ENCODE peak calls at places on chromosomes 13 and 19, in five cellular contexts. One of them, this sample, is unnamed.

GRCh38 chr13:71021810-71022422 is 845.1 kb downstream of the DACH1 start:
- DNase-seq in brain pericyte: no peak
- DNase-seq in naive B cell: peak
- DNase-seq in epithelial cell of esophagus: no peak
- DNase-seq in cerebellar nuclear complex: no peak
- DNase-seq in this sample: no peak

GRCh38 chr13:54536112-54536511 is 1507.5 kb downstream of the OLFM4 start:
- DNase-seq in cerebellar nuclear complex: no peak
- DNase-seq in brain pericyte: no peak
- DNase-seq in naive B cell: no peak
- DNase-seq in epithelial cell of esophagus: peak
- DNase-seq in this sample: no peak

GRCh38 chr19:2385053-2385721 is 25.1 kb downstream of the TMPRSS9 start:
- DNase-seq in naive B cell: no peak
- DNase-seq in brain pericyte: no peak
- DNase-seq in cerebellar nuclear complex: no peak
- DNase-seq in epithelial cell of esophagus: peak
- DNase-seq in this sample: no peak

GRCh38 chr19:19514215-19514633 is 1.1 kb downstream of the TSSK6 start:
- DNase-seq in cerebellar nuclear complex: no peak
- DNase-seq in epithelial cell of esophagus: no peak
- DNase-seq in brain pericyte: no peak
- DNase-seq in naive B cell: no peak
- DNase-seq in this sample: no peak

GRCh38 chr13:110726726-110727125 is 13.2 kb downstream of the ING1 start:
- DNase-seq in naive B cell: no peak
- DNase-seq in epithelial cell of esophagus: no peak
- DNase-seq in brain pericyte: no peak
- DNase-seq in cerebellar nuclear complex: no peak
- DNase-seq in this sample: no peak

GRCh38 chr13:40653558-40654318 is 12.7 kb downstream of the FOXO1 start:
- DNase-seq in naive B cell: no peak
- DNase-seq in cerebellar nuclear complex: no peak
- DNase-seq in brain pericyte: no peak
- DNase-seq in epithelial cell of esophagus: peak
- DNase-seq in this sample: no peak

GRCh38 chr19:3283886-3284657 is 59.6 kb downstream of the CELF5 start:
- DNase-seq in brain pericyte: no peak
- DNase-seq in epithelial cell of esophagus: no peak
- DNase-seq in naive B cell: no peak
- DNase-seq in cerebellar nuclear complex: no peak
- DNase-seq in this sample: no peak

GRCh38 chr13:39688699-39689405 is 33.4 kb downstream of the COG6 start:
- DNase-seq in brain pericyte: no peak
- DNase-seq in naive B cell: no peak
- DNase-seq in epithelial cell of esophagus: no peak
- DNase-seq in cerebellar nuclear complex: no peak
- DNase-seq in this sample: no peak

GRCh38 chr19:33775731-33776487 is 20.8 kb upstream of the KCTD15 start:
- DNase-seq in cerebellar nuclear complex: no peak
- DNase-seq in brain pericyte: no peak
- DNase-seq in naive B cell: no peak
- DNase-seq in epithelial cell of esophagus: no peak
- DNase-seq in this sample: no peak

GRCh38 chr19:47240561-47240960 is 9.6 kb upstream of the BBC3 start:
- DNase-seq in naive B cell: no peak
- DNase-seq in brain pericyte: no peak
- DNase-seq in cerebellar nuclear complex: no peak
- DNase-seq in epithelial cell of esophagus: no peak
- DNase-seq in this sample: no peak

GRCh38 chr13:113299951-113300350 is 2.9 kb downstream of the LAMP1 start:
- DNase-seq in epithelial cell of esophagus: no peak
- DNase-seq in naive B cell: peak
- DNase-seq in cerebellar nuclear complex: no peak
- DNase-seq in brain pericyte: no peak
- DNase-seq in this sample: no peak

GRCh38 chr19:6210721-6211600 is 68.8 kb downstream of the MLLT1 start:
- DNase-seq in cerebellar nuclear complex: no peak
- DNase-seq in naive B cell: no peak
- DNase-seq in brain pericyte: no peak
- DNase-seq in epithelial cell of esophagus: no peak
- DNase-seq in this sample: no peak

GRCh38 chr13:44451651-44452050 is 78.0 kb downstream of the SERP2 start:
- DNase-seq in naive B cell: no peak
- DNase-seq in brain pericyte: no peak
- DNase-seq in cerebellar nuclear complex: no peak
- DNase-seq in epithelial cell of esophagus: no peak
- DNase-seq in this sample: no peak

GRCh38 chr13:24148414-24149305 is 11.9 kb upstream of the SPATA13 start:
- DNase-seq in brain pericyte: no peak
- DNase-seq in cerebellar nuclear complex: no peak
- DNase-seq in epithelial cell of esophagus: peak
- DNase-seq in naive B cell: no peak
- DNase-seq in this sample: peak

GRCh38 chr19:48565090-48565489 is 13.1 kb downstream of the SULT2B1 start:
- DNase-seq in brain pericyte: no peak
- DNase-seq in cerebellar nuclear complex: no peak
- DNase-seq in naive B cell: no peak
- DNase-seq in epithelial cell of esophagus: peak
- DNase-seq in this sample: no peak

GRCh38 chr19:29576043-29576442 is 30.0 kb upstream of the POP4 start:
- DNase-seq in cerebellar nuclear complex: no peak
- DNase-seq in naive B cell: no peak
- DNase-seq in epithelial cell of esophagus: no peak
- DNase-seq in brain pericyte: no peak
- DNase-seq in this sample: no peak

This sample was measured in pulmonary artery endothelial cell.